ENCODE peak calls at places on chromosomes 13 and 19, in four cellular contexts. G is A549, E is tibial nerve, C is upper lobe of left lung. M is an unnamed sample.

GRCh38 chr19:50315773-50316448 is 13.3 kb downstream of the KCNC3 start:
- DNase-seq in C (no peak), E (no peak), G (peak; percentile 68), M (no peak)

GRCh38 chr19:5947435-5947834 is 30.5 kb downstream of the RANBP3 start:
- DNase-seq in G (no peak), E (peak; percentile 44), C (peak; percentile 64), M (no peak)

GRCh38 chr13:73334459-73334858 is 275.7 kb downstream of the KLF5 start:
- DNase-seq in C (no peak), G (no peak), E (no peak), M (no peak)

GRCh38 chr19:3849092-3849491 is 19.7 kb downstream of the ZFR2 start:
- DNase-seq in G (no peak), E (no peak), C (no peak), M (no peak)

GRCh38 chr13:25901460-25902376 is 150.1 kb downstream of the SHISA2 start:
- DNase-seq in E (no peak), G (no peak), C (no peak), M (no peak)

GRCh38 chr13:36332986-36333385 is 13.2 kb downstream of the SPART start:
- DNase-seq in G (no peak), C (no peak), E (no peak), M (no peak)

GRCh38 chr13:31814523-31814922 is 75.2 kb downstream of the RXFP2 start:
- DNase-seq in C (no peak), G (no peak), E (no peak), M (no peak)

GRCh38 chr13:72258340-72258981 is 391.5 kb upstream of the DACH1 start:
- DNase-seq in G (no peak), C (no peak), E (no peak), M (no peak)

GRCh38 chr13:33855371-33855895 is 37.5 kb downstream of the RFC3 start:
- DNase-seq in G (no peak), C (no peak), E (no peak), M (no peak)

GRCh38 chr13:71067164-71067815 is 799.7 kb downstream of the DACH1 start:
- DNase-seq in C (no peak), E (no peak), G (no peak), M (no peak)

GRCh38 chr13:39656325-39656677 is 839 bp downstream of the COG6 start:
- DNase-seq in G (no peak), C (no peak), E (no peak), M (no peak)

GRCh38 chr13:79937311-79938243 is 403.3 kb downstream of the SPRY2 start:
- DNase-seq in E (no peak), G (no peak), C (no peak), M (no peak)

GRCh38 chr19:40806385-40807146 is 7.6 kb downstream of the EGLN2 start:
- DNase-seq in G (peak; percentile 100), E (peak; percentile 71), C (peak; percentile 87), M (peak; percentile 81)

GRCh38 chr13:97223711-97224461 is 1.8 kb downstream of the MBNL2 start:
- DNase-seq in G (peak; percentile 25), E (no peak), C (peak; percentile 81), M (peak; percentile 57)

GRCh38 chr19:15438124-15438496 is 11.6 kb downstream of the WIZ start:
- DNase-seq in C (no peak), G (no peak), E (no peak), M (no peak)

GRCh38 chr13:39490136-39490535 is 112.9 kb downstream of the LHFPL6 start:
- DNase-seq in E (no peak), G (no peak), C (no peak), M (no peak)

GRCh38 chr19:524062-524674 is 7.4 kb upstream of the CDC34 start:
- DNase-seq in C (no peak), E (no peak), G (no peak), M (no peak)

GRCh38 chr19:18587962-18588610 is 512 bp upstream of the REX1BD start:
- DNase-seq in G (no peak), C (no peak), E (no peak), M (no peak)
- TF ChIP-seq EP300 in G (no peak), C (no peak), E (no peak), M (no peak)

GRCh38 chr13:91397595-91397994 is 826 bp upstream of the GPC5 start:
- DNase-seq in C (no peak), G (no peak), E (no peak), M (no peak)

GRCh38 chr13:91400094-91400462 is 1.7 kb downstream of the GPC5 start:
- DNase-seq in E (no peak), G (no peak), C (no peak), M (no peak)

GRCh38 chr13:91401916-91402315 is 3.5 kb downstream of the GPC5 start:
- DNase-seq in E (no peak), G (no peak), C (no peak), M (no peak)

GRCh38 chr13:91398413-91399188 is at the start of gene GPC5:
- DNase-seq in E (peak; percentile 55), G (peak; percentile 29), C (peak; percentile 84), M (peak; percentile 47)

DNA sequence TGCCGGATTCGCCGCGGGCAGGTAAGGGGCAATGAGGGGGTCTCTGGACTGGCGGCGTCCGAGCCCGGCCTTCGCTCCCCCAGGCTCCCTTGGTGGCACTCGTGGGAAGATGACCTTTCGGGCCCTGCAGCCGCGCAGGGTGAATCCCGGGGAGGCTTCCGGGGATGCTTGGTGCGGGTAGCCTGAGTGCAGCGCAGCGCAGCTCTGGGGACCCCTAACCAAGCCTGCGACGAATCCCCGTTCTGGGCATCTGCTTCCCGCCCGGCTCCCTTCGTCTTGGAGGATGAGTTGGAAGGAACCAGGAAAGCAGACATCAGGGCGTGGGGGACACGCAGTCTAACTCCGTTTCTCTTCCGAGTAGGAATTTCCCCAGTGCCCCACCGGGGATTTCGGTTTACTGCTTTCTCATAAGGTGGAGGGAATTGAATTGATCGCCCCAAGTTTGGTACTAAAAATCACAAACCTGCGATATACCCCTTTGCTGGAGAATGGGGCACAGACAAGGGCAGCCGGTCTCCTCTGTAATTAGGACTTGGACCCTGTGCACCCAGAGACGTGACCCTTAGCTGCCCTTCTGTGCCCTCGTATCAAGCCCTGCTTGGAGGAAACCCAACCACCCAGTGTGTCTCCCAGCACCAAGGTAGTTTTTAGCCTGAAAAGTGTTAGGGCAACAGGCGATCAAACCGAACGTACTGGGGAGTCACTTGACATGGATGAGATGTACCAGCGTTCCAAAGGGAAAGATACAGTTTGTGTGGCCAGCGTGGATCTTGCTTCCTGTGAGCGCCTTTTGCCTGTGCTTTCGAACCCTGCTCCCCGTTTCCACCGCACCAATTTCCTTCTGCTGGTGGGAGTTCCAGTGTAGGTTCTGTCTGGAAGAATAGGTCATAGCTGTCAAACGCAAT is 1.0 kb downstream of the GPC5 start:
- DNase-seq in E (no peak), G (no peak), C (no peak), M (no peak)
- H3K4me3 ChIP-seq in E (peak overlapping the region; percentile 48), G (peak overlapping the region; percentile 50), C (peak overlapping the region; percentile 58), M (peak overlapping the region; percentile 17)

DNA sequence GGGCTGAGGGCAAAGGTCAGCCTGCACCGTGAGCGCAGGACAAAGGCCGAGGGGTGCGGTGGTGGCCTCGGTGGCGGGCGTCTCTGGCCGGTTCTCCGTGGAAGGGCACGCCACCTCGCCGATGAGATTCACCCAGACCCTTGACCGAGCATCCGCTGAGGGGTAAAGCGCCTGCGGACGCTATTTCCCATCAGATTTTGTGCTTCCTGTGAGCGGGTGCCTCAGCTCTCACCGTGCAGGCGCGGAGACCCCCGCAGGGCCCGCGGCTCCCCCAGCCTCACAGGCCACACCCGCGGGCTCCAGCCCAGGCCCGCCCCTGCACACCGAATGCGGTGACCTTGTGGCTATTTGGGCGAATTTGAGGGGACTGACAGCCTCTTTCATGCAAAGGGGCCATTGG is 348.0 kb downstream of the TEX29 start:
- DNase-seq in G (no peak), C (no peak), E (no peak), M (peak; percentile 1)
- H3K4me1 ChIP-seq in G (no peaks in the 10 kb centered on the region), C (no peaks in the 10 kb centered on the region), E (no peaks in the 10 kb centered on the region), M (peaks cover 2% of the 10 kb centered on the region)

DNA sequence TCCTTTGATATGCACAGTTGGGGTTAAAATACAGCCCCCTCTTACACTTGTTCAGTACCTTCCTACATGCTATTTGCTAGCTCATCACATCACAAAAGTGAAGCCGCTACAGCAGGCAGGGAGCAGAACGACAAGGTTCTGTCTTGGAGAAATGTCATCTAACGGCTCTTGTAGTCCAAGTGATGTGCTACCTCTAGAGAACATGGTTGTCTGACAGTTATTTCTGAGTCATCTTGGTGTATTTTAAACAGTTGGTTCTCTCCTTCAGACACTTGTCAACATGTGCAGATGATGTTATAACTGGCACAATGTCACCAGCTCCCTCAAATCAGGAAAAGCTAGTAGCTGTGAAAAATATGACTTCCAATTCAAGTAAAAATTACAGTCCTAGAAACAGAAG is 865.0 kb downstream of the PCDH9 start:
- DNase-seq in G (no peak), C (no peak), E (no peak), M (no peak)
- TF ChIP-seq EP300 in G (no peak), C (no peak), E (no peak), M (no peak)

GRCh38 chr19:39341720-39342604 is at the start of gene SAMD4B:
- DNase-seq in C (peak; percentile 99), E (peak; percentile 98), G (peak; percentile 99), M (peak; percentile 99)
- H3K4me3 ChIP-seq in C (peak within 1 kb of the TSS; percentile 94), E (peak within 1 kb of the TSS; percentile 82), G (peak within 1 kb of the TSS; percentile 90), M (peak within 1 kb of the TSS; percentile 93)

GRCh38 chr13:110228936-110229904 is 77.7 kb downstream of the COL4A1 start:
- DNase-seq in G (no peak), C (no peak), E (no peak), M (no peak)

GRCh38 chr13:110227416-110227815 is 79.5 kb downstream of the COL4A1 start:
- DNase-seq in G (no peak), C (no peak), E (no peak), M (no peak)

GRCh38 chr13:110229905-110230563 is 76.9 kb downstream of the COL4A1 start:
- DNase-seq in C (no peak), G (no peak), E (no peak), M (no peak)

GRCh38 chr13:110226051-110226562 is 80.8 kb downstream of the COL4A1 start:
- DNase-seq in G (no peak), E (no peak), C (no peak), M (no peak)

GRCh38 chr13:110227864-110228643 is 78.9 kb downstream of the COL4A1 start:
- DNase-seq in C (no peak), E (no peak), G (no peak), M (no peak)
- H3K4me1 ChIP-seq in C (peaks cover 33% of the 10 kb centered on the region), E (no peaks in the 10 kb centered on the region), G (peaks cover 14% of the 10 kb centered on the region), M (peaks cover 3% of the 10 kb centered on the region)

DNA sequence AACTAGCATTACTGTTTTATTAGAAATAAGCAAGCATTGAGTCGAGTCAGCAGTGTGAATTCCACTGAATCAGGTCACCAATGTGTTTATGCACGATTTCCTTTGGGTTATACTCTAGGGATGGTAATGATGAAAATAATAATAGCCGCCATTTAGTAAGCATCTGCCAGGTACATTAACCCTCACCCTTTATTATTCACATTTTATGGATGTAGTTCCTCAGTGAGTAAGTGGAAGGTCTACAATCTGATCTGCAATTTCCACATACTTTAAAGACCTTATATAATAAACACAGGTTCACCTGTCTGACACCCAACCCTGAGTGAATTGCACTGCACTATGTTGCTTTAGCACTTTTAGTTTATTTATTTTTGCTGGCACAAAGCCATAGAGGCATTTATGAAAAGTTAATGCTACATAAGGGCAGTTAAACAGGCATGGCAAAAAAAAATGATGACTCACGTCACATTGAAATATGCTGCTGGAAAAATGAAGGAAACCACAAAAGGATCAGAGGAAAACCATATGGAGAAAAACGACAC is 122.4 kb downstream of the TRPC4 start:
- DNase-seq in C (no peak), G (no peak), E (no peak), M (no peak)
- TF ChIP-seq EP300 in C (no peak), G (no peak), E (no peak), M (no peak)